ENCODE peak calls at places on chromosomes 16 and 17, in four cellular contexts. H is NCI-H526; D is fibroblast of the conjunctiva; F is stimulated activated CD4-positive, alpha-beta T cell treated with anti-CD3 and anti-CD28 coated beads, TNF-alpha, amount 100 ng/mL, for 24 hours. E is an unnamed sample.

GRCh38 chr17:9274119-9274445 is 252.8 kb downstream of the NTN1 start:
- DNase-seq in H (no peak), D (no peak), F (peak), E (no peak)

GRCh38 chr16:54118846-54119245 is 167.7 kb downstream of the IRX3 start:
- DNase-seq in H (no peak), D (no peak), F (no peak), E (no peak)

GRCh38 chr17:82687871-82688270 is 10.6 kb downstream of the RAB40B start:
- DNase-seq in H (no peak), D (no peak), F (no peak), E (no peak)

GRCh38 chr17:80981062-80981902 is 10.4 kb upstream of the CHMP6 start:
- DNase-seq in H (peak), D (no peak), F (no peak), E (peak)

GRCh38 chr17:73201215-73202069 is 8.6 kb downstream of the COG1 start:
- DNase-seq in H (no peak), D (no peak), F (no peak), E (no peak)

GRCh38 chr16:23227529-23227928 is 45.0 kb downstream of the SCNN1G start:
- DNase-seq in H (no peak), D (no peak), F (no peak), E (no peak)

GRCh38 chr16:9259914-9260608 is 168.6 kb downstream of the HAPSTR1 start:
- DNase-seq in H (no peak), D (no peak), F (no peak), E (no peak)

GRCh38 chr17:36459601-36460000 is 26.9 kb upstream of the ZNHIT3 start:
- DNase-seq in H (no peak), D (no peak), F (no peak), E (no peak)

GRCh38 chr17:46770818-46771600 is 47.5 kb downstream of the WNT3 start:
- DNase-seq in H (peak), D (no peak), F (no peak), E (peak)